ENCODE peak calls at places on chromosomes 16 and 17, in nine cellular contexts. O, Z, U, X, J, L, G, T and V are unnamed samples.

GRCh38 chr16:84266451-84266850 is 26.6 kb upstream of the KCNG4 start:
- DNase-seq in G (peak; percentile 88), L (peak; percentile 42), O (no peak), U (no peak), J (peak; percentile 90), X (no peak), T (no peak), Z (no peak), V (peak; percentile 20)

GRCh38 chr17:2250140-2251095 is 53.2 kb downstream of the SMG6 start:
- DNase-seq in G (no peak), Z (no peak), X (no peak), O (no peak), U (no peak), J (no peak), L (no peak), T (peak; percentile 49), V (no peak)

GRCh38 chr16:87927195-87927562 is 9.2 kb downstream of the CA5A start:
- DNase-seq in X (no peak), T (no peak), L (no peak), G (no peak), Z (no peak), U (no peak), J (no peak), O (no peak), V (no peak)

GRCh38 chr17:60139438-60140285 is 10.1 kb upstream of the CA4 start:
- DNase-seq in O (peak; percentile 79), U (peak; percentile 94), L (peak; percentile 49), G (peak; percentile 68), X (peak; percentile 71), T (no peak), J (peak; percentile 84), Z (peak; percentile 75), V (peak; percentile 75)

GRCh38 chr16:55328611-55329569 is 4.9 kb downstream of the IRX6 start:
- DNase-seq in L (no peak), T (no peak), G (no peak), U (peak; percentile 62), J (no peak), Z (no peak), X (no peak), O (no peak), V (no peak)

GRCh38 chr16:84986102-84986501 is 25.2 kb downstream of the ZDHHC7 start:
- DNase-seq in U (no peak), Z (no peak), O (peak; percentile 45), X (no peak), J (no peak), L (no peak), G (no peak), T (no peak), V (no peak)

GRCh38 chr17:31294839-31295488 is 2.1 kb downstream of the OMG start:
- DNase-seq in T (no peak), G (no peak), Z (no peak), L (no peak), J (no peak), X (no peak), O (no peak), U (no peak), V (no peak)

GRCh38 chr17:34314279-34314678 is 5.0 kb upstream of the CCL8 start:
- DNase-seq in J (no peak), T (no peak), G (no peak), O (no peak), L (peak; percentile 57), Z (peak; percentile 73), X (no peak), U (no peak), V (no peak)

GRCh38 chr16:64351116-64351515 is 770.7 kb downstream of the CDH11 start:
- DNase-seq in J (no peak), L (no peak), U (no peak), G (no peak), T (no peak), Z (no peak), X (no peak), O (no peak), V (no peak)

GRCh38 chr17:2223617-2223927 is 80.0 kb downstream of the SMG6 start:
- DNase-seq in U (no peak), G (no peak), Z (no peak), O (no peak), J (no peak), L (no peak), T (no peak), X (no peak), V (no peak)

GRCh38 chr17:68497885-68498319 is 14.3 kb upstream of the PRKAR1A start:
- DNase-seq in T (no peak), L (no peak), J (no peak), Z (no peak), X (no peak), O (peak; percentile 61), G (no peak), U (no peak), V (peak; percentile 68)

GRCh38 chr16:51607202-51607756 is 456.2 kb upstream of the SALL1 start:
- DNase-seq in X (no peak), U (no peak), Z (no peak), L (no peak), G (no peak), T (no peak), J (no peak), O (no peak), V (no peak)

GRCh38 chr17:17235212-17236174 is 1.5 kb downstream of the FLCN start:
- DNase-seq in Z (no peak), T (no peak), X (no peak), L (peak; percentile 21), O (no peak), U (no peak), G (no peak), J (no peak), V (no peak)

GRCh38 chr17:17239832-17240231 is 2.9 kb upstream of the FLCN start:
- DNase-seq in L (no peak), X (no peak), T (no peak), G (no peak), J (no peak), U (no peak), Z (no peak), O (no peak), V (no peak)

GRCh38 chr17:17232303-17232621 is 4.7 kb downstream of the FLCN start:
- DNase-seq in U (no peak), O (no peak), X (no peak), G (no peak), Z (no peak), T (no peak), J (no peak), L (no peak), V (no peak)

GRCh38 chr17:17237026-17237799 is at the start of gene FLCN:
- DNase-seq in U (peak; percentile 97), O (peak; percentile 91), G (peak; percentile 91), Z (peak; percentile 96), J (peak; percentile 78), L (peak; percentile 92), X (peak; percentile 93), T (peak; percentile 97), V (peak; percentile 92)

DNA sequence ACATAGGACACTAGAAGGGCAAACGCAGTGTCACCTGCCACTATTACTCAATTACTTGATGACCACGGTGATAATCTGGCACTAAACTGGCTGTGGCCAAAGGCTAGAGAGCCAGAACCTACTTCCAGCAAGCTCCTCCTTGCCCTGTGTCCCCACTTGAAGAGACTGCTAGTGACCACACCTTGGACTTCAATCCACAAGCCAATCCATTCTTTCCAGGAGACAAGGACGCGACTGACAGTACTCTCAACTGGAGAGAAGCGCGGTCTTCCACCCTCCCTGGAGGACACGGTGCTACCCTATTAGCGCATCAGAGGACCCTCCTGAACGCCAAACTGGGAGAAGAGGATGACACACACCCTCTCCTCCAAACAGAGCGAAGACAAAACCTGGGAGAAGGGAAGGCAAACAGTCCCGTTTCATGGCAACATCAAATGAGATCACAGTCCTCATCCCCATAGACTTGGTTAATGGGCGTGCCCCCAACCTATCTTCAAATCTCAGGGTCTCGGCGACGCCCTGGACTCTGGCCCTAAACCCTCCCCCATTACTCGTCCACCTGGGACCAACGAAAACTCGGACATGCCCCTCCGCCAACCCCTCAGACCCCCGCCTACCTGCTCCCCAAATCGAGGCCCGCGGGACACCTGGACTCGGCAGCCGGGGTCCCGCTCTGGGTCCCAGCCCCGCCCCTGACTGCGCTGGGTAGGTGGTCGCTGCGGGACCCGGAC is 508 bp downstream of the FLCN start:
- DNase-seq in J (peak; percentile 68), X (no peak), T (no peak), L (peak; percentile 15), U (no peak), G (peak; percentile 36), O (no peak), Z (no peak), V (peak; percentile 34)
- TF ChIP-seq POLR2A in J (no peak), X (no peak), T (no peak), L (no peak), U (peak; percentile 14), G (no peak), O (no peak), Z (no peak), V (peak; percentile 48)

GRCh38 chr16:86668136-86668535 is 89.8 kb downstream of the FOXL1 start:
- DNase-seq in X (no peak), G (peak; percentile 42), U (no peak), L (no peak), T (no peak), O (no peak), Z (no peak), J (no peak), V (no peak)
- TF ChIP-seq EP300 in X (no peak), G (no peak), U (no peak), L (no peak), T (no peak), O (no peak), Z (no peak), J (no peak), V (no peak)

GRCh38 chr16:22328081-22328725 is 31.0 kb downstream of the POLR3E start:
- DNase-seq in X (no peak), G (no peak), U (peak; percentile 10), T (no peak), Z (no peak), L (no peak), O (no peak), J (no peak), V (no peak)
- TF ChIP-seq POLR2A in X (no peak), G (no peak), U (no peak), T (no peak), Z (no peak), L (no peak), O (no peak), J (no peak), V (no peak)

GRCh38 chr17:57940217-57940616 is 15.0 kb downstream of the CUEDC1 start:
- DNase-seq in J (no peak), U (no peak), G (peak; percentile 55), Z (no peak), T (no peak), O (no peak), L (no peak), X (no peak), V (no peak)

GRCh38 chr17:57940653-57941329 is 14.4 kb downstream of the CUEDC1 start:
- DNase-seq in J (no peak), Z (peak; percentile 92), L (no peak), G (no peak), O (no peak), X (no peak), T (no peak), U (no peak), V (no peak)

GRCh38 chr17:57939797-57940196 is 15.4 kb downstream of the CUEDC1 start:
- DNase-seq in T (no peak), G (no peak), X (no peak), U (peak; percentile 80), O (no peak), J (no peak), Z (no peak), L (no peak), V (peak; percentile 66)

GRCh38 chr17:57943140-57943539 is 12.1 kb downstream of the CUEDC1 start:
- DNase-seq in L (no peak), Z (no peak), U (no peak), X (no peak), G (no peak), T (no peak), J (no peak), O (no peak), V (no peak)

GRCh38 chr17:57941384-57942370 is 13.5 kb downstream of the CUEDC1 start:
- DNase-seq in L (no peak), J (no peak), O (no peak), U (no peak), Z (peak; percentile 78), T (no peak), X (no peak), G (no peak), V (no peak)
- TF ChIP-seq EP300 in L (no peak), J (no peak), O (no peak), U (no peak), Z (no peak), T (no peak), X (no peak), G (no peak), V (no peak)